ENCODE peak calls at places on chromosome 1, in nine cellular contexts. M, K, H, I, J, W, U, X and G are unnamed samples.

GRCh38 chr1:57258616-57259330 is 165.1 kb downstream of the DAB1 start:
- DNase-seq in X (no peak), H (no peak), W (no peak), I (no peak), M (no peak), K (no peak), J (no peak), U (no peak), G (no peak)

GRCh38 chr1:13819637-13820036 is 119.6 kb downstream of the PRDM2 start:
- DNase-seq in H (no peak), W (no peak), J (no peak), U (no peak), X (no peak), M (no peak), K (no peak), I (no peak), G (no peak)

GRCh38 chr1:181100924-181101323 is 12.4 kb downstream of the IER5 start:
- DNase-seq in X (no peak), W (no peak), K (no peak), H (no peak), J (no peak), M (no peak), I (no peak), U (no peak), G (no peak)

GRCh38 chr1:51120629-51121028 is 18.6 kb downstream of the C1orf185 start:
- DNase-seq in M (no peak), I (no peak), U (no peak), J (no peak), X (no peak), K (no peak), H (no peak), W (no peak), G (no peak)

GRCh38 chr1:21165076-21165475 is 11.6 kb downstream of the EIF4G3 start:
- DNase-seq in J (no peak), I (no peak), W (no peak), X (no peak), H (no peak), U (no peak), M (no peak), K (no peak), G (no peak)

GRCh38 chr1:157403203-157403602 is 149.1 kb downstream of the FCRL5 start:
- DNase-seq in U (no peak), W (no peak), X (no peak), M (no peak), J (no peak), K (no peak), I (no peak), H (no peak), G (no peak)

GRCh38 chr1:178684111-178684510 is 40.9 kb upstream of the RALGPS2 start:
- DNase-seq in J (no peak), M (no peak), X (no peak), I (no peak), W (no peak), U (no peak), H (no peak), K (no peak), G (no peak)

GRCh38 chr1:77220687-77221463 is 1.6 kb upstream of the PIGK start:
- DNase-seq in I (no peak), W (no peak), M (no peak), U (no peak), X (no peak), J (no peak), H (no peak), K (no peak), G (no peak)

GRCh38 chr1:220271706-220272046 is 577 bp downstream of the RAB3GAP2 start:
- DNase-seq in I (peak; percentile 75), H (no peak), U (peak; percentile 22), X (no peak), W (no peak), M (no peak), J (peak; percentile 3), K (no peak), G (no peak)

GRCh38 chr1:31575373-31576140 is 758 bp upstream of the TINAGL1 start:
- DNase-seq in K (no peak), W (no peak), I (no peak), X (peak; percentile 65), U (no peak), J (no peak), M (no peak), H (no peak), G (no peak)

GRCh38 chr1:187408217-187409004 is 579.7 kb downstream of the PLA2G4A start:
- DNase-seq in H (no peak), M (no peak), X (no peak), I (no peak), W (no peak), K (no peak), U (no peak), J (no peak), G (no peak)

GRCh38 chr1:117346206-117346928 is 20.9 kb upstream of the MAN1A2 start:
- DNase-seq in M (no peak), U (no peak), I (no peak), H (no peak), X (no peak), W (no peak), J (peak; percentile 52), K (no peak), G (no peak)

GRCh38 chr1:5509664-5510452 is 482.4 kb downstream of the NPHP4 start:
- DNase-seq in I (peak; percentile 90), X (no peak), H (peak; percentile 38), J (peak; percentile 61), W (peak; percentile 72), U (peak; percentile 29), M (peak; percentile 56), K (peak; percentile 88), G (peak; percentile 40)

GRCh38 chr1:116538527-116538926 is 32.3 kb downstream of the CD58 start:
- DNase-seq in W (no peak), X (no peak), H (no peak), I (no peak), K (no peak), J (no peak), M (no peak), U (no peak), G (no peak)

GRCh38 chr1:222618880-222619321 is 1.0 kb downstream of the MIA3 start:
- DNase-seq in H (peak; percentile 28), M (no peak), U (peak; percentile 32), X (peak; percentile 71), K (peak; percentile 71), J (no peak), I (peak; percentile 81), W (no peak), G (no peak)

GRCh38 chr1:182569939-182570610 is 19.0 kb downstream of the RNASEL start:
- DNase-seq in J (no peak), X (no peak), U (no peak), H (no peak), I (no peak), W (no peak), K (no peak), M (no peak), G (no peak)

GRCh38 chr1:218339267-218339831 is 5.8 kb upstream of the TGFB2 start:
- DNase-seq in X (no peak), M (no peak), J (no peak), I (no peak), U (no peak), K (no peak), H (no peak), W (no peak), G (no peak)

GRCh38 chr1:226438007-226438406 is 30.1 kb upstream of the PARP1 start:
- DNase-seq in M (no peak), J (peak; percentile 18), K (no peak), U (no peak), I (no peak), X (no peak), W (no peak), H (no peak), G (no peak)

GRCh38 chr1:39392851-39393573 is 98.4 kb upstream of the BMP8A start:
- DNase-seq in U (no peak), X (no peak), I (no peak), H (no peak), M (no peak), J (no peak), K (no peak), W (no peak), G (no peak)
- H3K4me1 ChIP-seq in U (peaks cover 8% of the 10 kb centered on the region), X (no peaks in the 10 kb centered on the region), I (peaks cover 86% of the 10 kb centered on the region), H (peaks cover 56% of the 10 kb centered on the region), M (peaks cover 16% of the 10 kb centered on the region), J (peaks cover 26% of the 10 kb centered on the region), K (peaks cover 11% of the 10 kb centered on the region), W (peaks cover 55% of the 10 kb centered on the region), G (peaks cover 47% of the 10 kb centered on the region)

DNA sequence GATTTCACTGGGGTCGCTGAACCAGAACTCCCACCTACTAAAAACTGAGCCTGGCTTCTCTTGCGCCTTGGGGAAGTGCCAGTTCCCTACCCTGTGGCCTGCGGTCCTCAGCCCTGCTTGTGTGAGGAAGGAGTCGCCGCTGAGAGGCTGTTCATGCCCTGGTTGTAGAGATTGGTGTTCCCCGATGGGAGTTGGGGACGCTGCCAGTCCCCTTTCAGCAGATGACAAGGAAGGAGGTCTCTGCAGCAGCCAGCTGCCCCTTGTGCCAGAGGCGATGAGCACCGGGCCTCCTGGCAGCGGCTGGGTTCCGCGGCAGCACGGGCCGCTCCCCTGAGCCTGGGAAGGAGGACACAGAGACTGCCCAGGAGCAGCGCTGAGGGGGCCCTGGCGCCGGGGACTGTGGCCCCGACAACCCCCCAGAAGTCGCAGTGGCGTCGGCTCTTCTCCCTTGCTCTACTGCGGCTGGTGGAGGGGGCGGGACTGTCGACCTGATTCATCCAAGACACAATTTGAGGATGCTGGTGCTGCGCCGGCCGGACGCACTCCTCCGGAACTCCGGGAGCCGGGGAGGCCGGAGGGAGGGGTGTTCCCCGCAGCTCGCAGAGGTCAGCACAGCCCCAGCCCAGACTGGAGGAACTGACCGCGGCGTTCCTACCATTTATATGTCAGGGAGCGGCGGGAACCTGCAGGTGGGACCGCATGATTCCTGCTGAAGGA is 12.0 kb upstream of the ADORA3 start:
- DNase-seq in J (no peak), W (peak; percentile 80), U (peak; percentile 59), I (peak; percentile 90), X (peak; percentile 83), M (no peak), H (peak; percentile 84), K (peak; percentile 92), G (peak; percentile 19)
- H3K4me1 ChIP-seq in J (peaks cover 58% of the 10 kb centered on the region), W (no peaks in the 10 kb centered on the region), U (no peaks in the 10 kb centered on the region), I (peaks cover 76% of the 10 kb centered on the region), X (no peaks in the 10 kb centered on the region), M (peaks cover 60% of the 10 kb centered on the region), H (peaks cover 29% of the 10 kb centered on the region), K (no peaks in the 10 kb centered on the region), G (peaks cover 8% of the 10 kb centered on the region)

DNA sequence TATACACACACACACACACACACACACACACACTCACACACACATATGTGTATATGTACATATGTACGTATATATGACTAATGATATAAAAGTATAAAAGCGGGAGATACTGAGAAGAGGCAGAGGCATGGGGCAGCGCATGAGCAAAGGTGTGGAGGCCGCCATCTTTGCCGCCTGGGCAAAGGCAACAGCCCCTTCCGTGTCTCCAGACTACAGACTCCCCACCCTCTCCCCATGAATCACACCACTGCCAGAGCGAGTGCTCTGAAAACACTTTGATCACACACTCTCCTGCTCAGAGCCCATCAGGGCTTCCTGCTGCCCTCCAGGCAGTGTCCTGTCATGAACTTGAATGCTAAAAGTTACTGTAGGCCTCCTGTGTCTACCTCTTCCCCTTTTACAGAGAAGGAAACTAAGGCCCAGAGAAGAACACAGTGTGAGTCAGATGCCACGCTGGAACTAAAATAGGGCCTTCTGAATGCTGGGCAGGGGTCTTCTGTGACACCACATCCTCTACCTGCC is 54.7 kb upstream of the SSBP3 start:
- DNase-seq in X (peak; percentile 27), W (no peak), H (no peak), U (no peak), J (no peak), K (peak; percentile 24), I (no peak), M (no peak), G (no peak)
- H3K4me1 ChIP-seq in X (no peaks in the 10 kb centered on the region), W (no peaks in the 10 kb centered on the region), H (peaks cover 5% of the 10 kb centered on the region), U (no peaks in the 10 kb centered on the region), J (peaks cover 32% of the 10 kb centered on the region), K (no peaks in the 10 kb centered on the region), I (peaks cover 54% of the 10 kb centered on the region), M (peaks cover 44% of the 10 kb centered on the region), G (no peaks in the 10 kb centered on the region)

GRCh38 chr1:203146537-203146936 is 19.0 kb downstream of the ADORA1 start:
- DNase-seq in M (no peak), H (peak; percentile 12), U (no peak), J (no peak), X (no peak), K (no peak), W (no peak), I (no peak), G (no peak)
- H3K4me1 ChIP-seq in M (no peaks in the 10 kb centered on the region), H (no peaks in the 10 kb centered on the region), U (no peaks in the 10 kb centered on the region), J (no peaks in the 10 kb centered on the region), X (no peaks in the 10 kb centered on the region), K (no peaks in the 10 kb centered on the region), W (no peaks in the 10 kb centered on the region), I (peaks cover 8% of the 10 kb centered on the region), G (no peaks in the 10 kb centered on the region)